ENCODE peak calls at places on chromosomes 16 and 17, in seven cellular contexts. F is activated CD8-positive, alpha-beta memory T cell treated with anti-CD3 and anti-CD28 coated beads for 48 hours; N is NCI-H1436; O is kidney tubule cell; I is heart left ventricle; L is nucleus accumbens; Y is amniotic stem cell. K is an unnamed sample.

GRCh38 chr16:17318200-17318599 is 152.6 kb downstream of the XYLT1 start:
- DNase-seq in F (no peak), N (no peak), O (no peak), I (no peak), L (no peak), Y (no peak), K (no peak)

GRCh38 chr17:34167359-34167758 is 87.7 kb upstream of the CCL2 start:
- DNase-seq in F (no peak), N (no peak), O (no peak), I (no peak), L (no peak), Y (no peak), K (no peak)

GRCh38 chr17:8867361-8867981 is at the start of gene PIK3R6:
- DNase-seq in F (no peak), N (no peak), O (no peak), I (no peak), L (no peak), Y (no peak), K (no peak)

GRCh38 chr17:33225509-33225908 is 67.6 kb downstream of the ASIC2 start:
- DNase-seq in F (no peak), N (no peak), O (no peak), I (peak), L (no peak), Y (no peak), K (peak)

GRCh38 chr16:72203401-72203800 is 31.4 kb upstream of the PMFBP1 start:
- DNase-seq in F (no peak), N (no peak), O (peak), I (peak), L (no peak), Y (no peak), K (no peak)

GRCh38 chr16:8774208-8774607 is 23.2 kb downstream of the TMEM186 start:
- DNase-seq in F (no peak), N (no peak), O (no peak), I (no peak), L (no peak), Y (no peak), K (no peak)

GRCh38 chr17:57288034-57288752 is 31.9 kb downstream of the MSI2 start:
- DNase-seq in F (no peak), N (no peak), O (peak), I (no peak), L (no peak), Y (no peak), K (no peak)

GRCh38 chr16:90046971-90047713 is 27.9 kb upstream of the DBNDD1 start:
- DNase-seq in F (no peak), N (no peak), O (peak), I (peak), L (no peak), Y (no peak), K (peak)

GRCh38 chr17:38701504-38702165 is 3.4 kb upstream of the MLLT6 start:
- DNase-seq in F (peak), N (peak), O (peak), I (no peak), L (peak), Y (no peak), K (no peak)

GRCh38 chr16:56346131-56346890 is 79.0 kb downstream of the AMFR start:
- DNase-seq in F (no peak), N (no peak), O (no peak), I (no peak), L (no peak), Y (no peak), K (no peak)

GRCh38 chr17:82334622-82335394 is 1.2 kb upstream of the SECTM1 start:
- DNase-seq in F (no peak), N (no peak), O (no peak), I (no peak), L (no peak), Y (no peak), K (peak)

GRCh38 chr17:79997004-79997673 is 38.5 kb downstream of the TBC1D16 start:
- DNase-seq in F (peak), N (no peak), O (no peak), I (no peak), L (no peak), Y (no peak), K (no peak)

GRCh38 chr17:48215583-48216139 is 108.1 kb downstream of the SNX11 start:
- DNase-seq in F (no peak), N (no peak), O (peak), I (no peak), L (no peak), Y (no peak), K (no peak)

GRCh38 chr16:66790130-66790733 is 11.2 kb downstream of the TERB1 start:
- DNase-seq in F (no peak), N (no peak), O (no peak), I (no peak), L (no peak), Y (no peak), K (no peak)

GRCh38 chr16:80899804-80900592 is 95.6 kb upstream of the CDYL2 start:
- DNase-seq in F (no peak), N (no peak), O (peak), I (peak), L (no peak), Y (peak), K (peak)

GRCh38 chr17:44719444-44719843 is 11.0 kb downstream of the DBF4B start:
- DNase-seq in F (no peak), N (no peak), O (no peak), I (no peak), L (no peak), Y (no peak), K (no peak)

GRCh38 chr16:21653571-21653970 is 1.2 kb upstream of the IGSF6 start:
- DNase-seq in F (no peak), N (no peak), O (no peak), I (no peak), L (no peak), Y (no peak), K (no peak)

GRCh38 chr16:80580109-80580832 is 39.5 kb downstream of the DYNLRB2 start:
- DNase-seq in F (peak), N (no peak), O (peak), I (no peak), L (no peak), Y (no peak), K (no peak)

GRCh38 chr16:66484453-66485213 is 57.5 kb downstream of the BEAN1 start:
- DNase-seq in F (no peak), N (no peak), O (no peak), I (no peak), L (no peak), Y (no peak), K (no peak)

GRCh38 chr17:7280519-7281073 is 922 bp upstream of the SLC2A4 start:
- DNase-seq in F (peak), N (peak), O (peak), I (peak), L (peak), Y (peak), K (peak)

GRCh38 chr17:9371019-9371418 is 204.6 kb downstream of the STX8 start:
- DNase-seq in F (no peak), N (peak), O (peak), I (peak), L (no peak), Y (peak), K (peak)

GRCh38 chr16:85650864-85651811 is 37.6 kb downstream of the GINS2 start:
- DNase-seq in F (no peak), N (no peak), O (peak), I (no peak), L (peak), Y (no peak), K (peak)

K was measured in heart right ventricle.